ENCODE peak calls at places on chromosomes 12 and 14, in seven cellular contexts. One of them, this sample, is unnamed.

GRCh38 chr12:87943666-87944065 is 85.5 kb downstream of the C12orf50 start:
- DNase-seq in SK-N-SH: no peak
- DNase-seq in H1: no peak
- DNase-seq in GM12878: no peak
- DNase-seq in T47D: no peak
- DNase-seq in K562: no peak
- DNase-seq in HepG2: no peak
- DNase-seq in this sample: no peak

GRCh38 chr12:6703631-6704030 is 3.0 kb upstream of the PIANP start:
- DNase-seq in GM12878: no peak
- DNase-seq in H1: peak
- DNase-seq in T47D: no peak
- DNase-seq in HepG2: peak
- DNase-seq in SK-N-SH: no peak
- DNase-seq in K562: peak
- DNase-seq in this sample: no peak

GRCh38 chr12:62075860-62076259 is 184.3 kb upstream of the USP15 start:
- DNase-seq in H1: no peak
- DNase-seq in HepG2: no peak
- DNase-seq in SK-N-SH: no peak
- DNase-seq in K562: no peak
- DNase-seq in T47D: no peak
- DNase-seq in GM12878: no peak
- DNase-seq in this sample: no peak

GRCh38 chr14:24367506-24368214 is at the start of gene NFATC4:
- DNase-seq in T47D: peak
- DNase-seq in GM12878: no peak
- DNase-seq in SK-N-SH: peak
- DNase-seq in K562: peak
- DNase-seq in H1: peak
- DNase-seq in HepG2: peak
- DNase-seq in this sample: peak

GRCh38 chr12:15629108-15629507 is 160.1 kb downstream of the EPS8 start:
- DNase-seq in GM12878: peak
- DNase-seq in SK-N-SH: no peak
- DNase-seq in H1: no peak
- DNase-seq in T47D: no peak
- DNase-seq in HepG2: peak
- DNase-seq in K562: no peak
- DNase-seq in this sample: peak

GRCh38 chr12:56197921-56198635 is 8.8 kb upstream of the SMARCC2 start:
- DNase-seq in K562: no peak
- DNase-seq in H1: no peak
- DNase-seq in GM12878: no peak
- DNase-seq in HepG2: no peak
- DNase-seq in SK-N-SH: no peak
- DNase-seq in T47D: no peak
- DNase-seq in this sample: no peak

GRCh38 chr12:46677749-46678148 is 148.0 kb downstream of the SLC38A4 start:
- DNase-seq in GM12878: no peak
- DNase-seq in SK-N-SH: peak
- DNase-seq in K562: peak
- DNase-seq in HepG2: peak
- DNase-seq in T47D: peak
- DNase-seq in H1: no peak
- DNase-seq in this sample: no peak

GRCh38 chr12:83945871-83946270 is 966.7 kb downstream of the SLC6A15 start:
- DNase-seq in T47D: no peak
- DNase-seq in HepG2: peak
- DNase-seq in SK-N-SH: no peak
- DNase-seq in K562: no peak
- DNase-seq in H1: no peak
- DNase-seq in GM12878: no peak
- DNase-seq in this sample: peak

GRCh38 chr14:29109589-29109988 is 343.0 kb downstream of the FOXG1 start:
- DNase-seq in HepG2: no peak
- DNase-seq in K562: no peak
- DNase-seq in T47D: no peak
- DNase-seq in SK-N-SH: no peak
- DNase-seq in H1: no peak
- DNase-seq in GM12878: no peak
- DNase-seq in this sample: no peak

GRCh38 chr12:132227782-132228417 is 83.6 kb downstream of the NOC4L start:
- DNase-seq in SK-N-SH: no peak
- DNase-seq in GM12878: no peak
- DNase-seq in T47D: no peak
- DNase-seq in K562: no peak
- DNase-seq in HepG2: no peak
- DNase-seq in H1: no peak
- DNase-seq in this sample: no peak

GRCh38 chr12:28574746-28575592 is 384.7 kb downstream of the CCDC91 start:
- DNase-seq in SK-N-SH: no peak
- DNase-seq in GM12878: no peak
- DNase-seq in HepG2: no peak
- DNase-seq in K562: no peak
- DNase-seq in H1: no peak
- DNase-seq in T47D: no peak
- DNase-seq in this sample: no peak
- TF ChIP-seq JUND in SK-N-SH: no peak
- TF ChIP-seq JUND in GM12878: no peak
- TF ChIP-seq JUND in HepG2: no peak
- TF ChIP-seq JUND in K562: no peak
- TF ChIP-seq JUND in H1: no peak
- TF ChIP-seq JUND in T47D: no peak
- TF ChIP-seq JUND in this sample: no peak

GRCh38 chr14:76782115-76782884 is 21.0 kb downstream of the VASH1 start:
- DNase-seq in HepG2: no peak
- DNase-seq in T47D: no peak
- DNase-seq in SK-N-SH: no peak
- DNase-seq in H1: peak
- DNase-seq in K562: no peak
- DNase-seq in GM12878: no peak
- DNase-seq in this sample: no peak

GRCh38 chr14:76780875-76781647 is 19.8 kb downstream of the VASH1 start:
- DNase-seq in K562: no peak
- DNase-seq in GM12878: no peak
- DNase-seq in H1: peak
- DNase-seq in T47D: no peak
- DNase-seq in HepG2: no peak
- DNase-seq in SK-N-SH: peak
- DNase-seq in this sample: no peak

GRCh38 chr14:76782885-76783566 is 21.8 kb downstream of the VASH1 start:
- DNase-seq in GM12878: no peak
- DNase-seq in T47D: no peak
- DNase-seq in SK-N-SH: no peak
- DNase-seq in K562: no peak
- DNase-seq in H1: peak
- DNase-seq in HepG2: no peak
- DNase-seq in this sample: no peak

GRCh38 chr14:76780360-76780759 is 19.1 kb downstream of the VASH1 start:
- DNase-seq in T47D: no peak
- DNase-seq in H1: no peak
- DNase-seq in GM12878: no peak
- DNase-seq in SK-N-SH: no peak
- DNase-seq in HepG2: no peak
- DNase-seq in K562: no peak
- DNase-seq in this sample: no peak

DNA sequence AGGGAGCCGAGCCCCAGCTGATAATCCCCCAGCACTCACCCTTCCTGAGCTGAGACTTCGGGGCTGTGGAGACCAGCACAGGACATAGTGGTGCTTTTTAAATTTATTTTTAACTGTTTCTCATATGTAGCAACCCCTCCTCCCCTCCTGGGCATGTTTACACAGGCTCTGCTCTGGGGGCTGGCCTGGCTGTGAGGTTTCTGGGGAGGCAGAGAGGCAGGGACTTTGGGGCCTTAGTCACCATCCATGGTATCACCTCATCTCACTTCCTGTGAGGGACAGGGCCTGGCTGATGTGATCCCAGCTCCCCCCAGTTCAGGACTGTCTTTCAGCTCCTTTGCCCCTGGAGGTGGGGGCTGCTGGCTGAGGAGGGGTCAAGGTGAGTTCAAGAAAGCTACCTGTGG is 20.4 kb downstream of the VASH1 start:
- DNase-seq in K562: peak
- DNase-seq in T47D: no peak
- DNase-seq in HepG2: no peak
- DNase-seq in H1: no peak
- DNase-seq in GM12878: no peak
- DNase-seq in SK-N-SH: no peak
- DNase-seq in this sample: no peak
- TF ChIP-seq JUND in K562: no peak
- TF ChIP-seq JUND in T47D: no peak
- TF ChIP-seq JUND in HepG2: no peak
- TF ChIP-seq JUND in H1: no peak
- TF ChIP-seq JUND in GM12878: no peak
- TF ChIP-seq JUND in SK-N-SH: no peak
- TF ChIP-seq JUND in this sample: no peak

GRCh38 chr12:100187857-100188519 is 12.6 kb upstream of the ACTR6 start:
- DNase-seq in K562: no peak
- DNase-seq in H1: no peak
- DNase-seq in T47D: no peak
- DNase-seq in SK-N-SH: no peak
- DNase-seq in HepG2: no peak
- DNase-seq in GM12878: no peak
- DNase-seq in this sample: no peak

GRCh38 chr12:100185361-100185894 is 15.2 kb upstream of the ACTR6 start:
- DNase-seq in T47D: no peak
- DNase-seq in K562: no peak
- DNase-seq in GM12878: peak
- DNase-seq in SK-N-SH: peak
- DNase-seq in H1: no peak
- DNase-seq in HepG2: no peak
- DNase-seq in this sample: no peak

GRCh38 chr12:100186071-100186470 is 14.5 kb upstream of the ACTR6 start:
- DNase-seq in K562: no peak
- DNase-seq in HepG2: no peak
- DNase-seq in T47D: no peak
- DNase-seq in SK-N-SH: no peak
- DNase-seq in H1: no peak
- DNase-seq in GM12878: no peak
- DNase-seq in this sample: no peak

GRCh38 chr12:100187068-100187467 is 13.5 kb upstream of the ACTR6 start:
- DNase-seq in H1: no peak
- DNase-seq in K562: no peak
- DNase-seq in T47D: no peak
- DNase-seq in SK-N-SH: no peak
- DNase-seq in GM12878: no peak
- DNase-seq in HepG2: no peak
- DNase-seq in this sample: no peak

DNA sequence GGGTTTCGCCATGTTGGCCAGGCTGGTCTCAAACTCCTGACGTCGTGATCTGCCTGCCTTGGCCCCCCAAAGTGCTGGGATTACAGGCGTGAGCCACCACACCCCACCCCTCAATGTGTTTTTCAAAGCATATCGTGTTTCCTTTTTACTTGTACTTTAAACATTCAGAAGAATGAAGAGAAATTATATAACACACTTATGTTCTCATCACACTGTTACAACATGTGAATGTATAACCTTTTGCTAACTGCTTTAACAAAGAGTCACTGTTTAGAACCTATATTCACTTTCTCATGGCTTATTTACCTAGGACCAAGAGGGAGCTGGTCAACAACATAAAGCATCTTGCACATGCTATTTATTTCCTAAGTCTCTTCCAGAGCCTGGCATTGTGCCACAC is 16.1 kb upstream of the ACTR6 start:
- DNase-seq in H1: no peak
- DNase-seq in SK-N-SH: no peak
- DNase-seq in K562: no peak
- DNase-seq in T47D: no peak
- DNase-seq in HepG2: peak
- DNase-seq in GM12878: no peak
- DNase-seq in this sample: no peak
- TF ChIP-seq JUND in H1: no peak
- TF ChIP-seq JUND in SK-N-SH: no peak
- TF ChIP-seq JUND in K562: no peak
- TF ChIP-seq JUND in T47D: no peak
- TF ChIP-seq JUND in HepG2: no peak
- TF ChIP-seq JUND in GM12878: no peak
- TF ChIP-seq JUND in this sample: no peak

GRCh38 chr14:30607156-30607780 is 14.9 kb upstream of the SCFD1 start:
- DNase-seq in SK-N-SH: no peak
- DNase-seq in H1: no peak
- DNase-seq in GM12878: no peak
- DNase-seq in HepG2: no peak
- DNase-seq in K562: no peak
- DNase-seq in T47D: no peak
- DNase-seq in this sample: no peak

GRCh38 chr14:30614155-30614554 is 8.0 kb upstream of the SCFD1 start:
- DNase-seq in K562: no peak
- DNase-seq in HepG2: no peak
- DNase-seq in SK-N-SH: no peak
- DNase-seq in H1: no peak
- DNase-seq in GM12878: no peak
- DNase-seq in T47D: no peak
- DNase-seq in this sample: no peak

GRCh38 chr14:30603402-30603801 is 18.7 kb upstream of the SCFD1 start:
- DNase-seq in H1: no peak
- DNase-seq in K562: no peak
- DNase-seq in GM12878: no peak
- DNase-seq in T47D: no peak
- DNase-seq in SK-N-SH: no peak
- DNase-seq in HepG2: no peak
- DNase-seq in this sample: no peak

GRCh38 chr14:30610719-30611388 is 11.3 kb upstream of the SCFD1 start:
- DNase-seq in T47D: no peak
- DNase-seq in HepG2: peak
- DNase-seq in H1: no peak
- DNase-seq in GM12878: no peak
- DNase-seq in SK-N-SH: peak
- DNase-seq in K562: peak
- DNase-seq in this sample: peak

GRCh38 chr14:30608533-30609006 is 13.5 kb upstream of the SCFD1 start:
- DNase-seq in K562: no peak
- DNase-seq in SK-N-SH: no peak
- DNase-seq in GM12878: no peak
- DNase-seq in HepG2: no peak
- DNase-seq in T47D: no peak
- DNase-seq in H1: no peak
- DNase-seq in this sample: no peak
- TF ChIP-seq JUND in K562: no peak
- TF ChIP-seq JUND in SK-N-SH: no peak
- TF ChIP-seq JUND in GM12878: no peak
- TF ChIP-seq JUND in HepG2: no peak
- TF ChIP-seq JUND in T47D: no peak
- TF ChIP-seq JUND in H1: no peak
- TF ChIP-seq JUND in this sample: no peak